ENCODE peak calls at places on chromosomes 12 and 14, in four cellular contexts. X is activated CD4-positive, alpha-beta T cell treated with anti-CD3 and anti-CD28 coated beads, Interleukin-2, amount 50 U/mL, for 1 hour; F is iPS-NIHi11; J is LoVo. V is an unnamed sample.

GRCh38 chr14:90274019-90274418 is 17.7 kb downstream of the PSMC1 start:
- DNase-seq in X (no peak), F (peak; percentile 38), J (no peak), V (peak; percentile 43)

GRCh38 chr12:122842505-122843405 is 7.5 kb downstream of the HIP1R start:
- DNase-seq in X (no peak), F (no peak), J (no peak), V (no peak)

GRCh38 chr12:123808167-123808566 is 46.1 kb downstream of the DNAH10 start:
- DNase-seq in X (no peak), F (peak; percentile 57), J (no peak), V (peak; percentile 40)

GRCh38 chr12:130425698-130426245 is 88.1 kb downstream of the PIWIL1 start:
- DNase-seq in X (no peak), F (no peak), J (no peak), V (no peak)

GRCh38 chr12:70110085-70110484 is 133.1 kb upstream of the CNOT2 start:
- DNase-seq in X (no peak), F (no peak), J (no peak), V (no peak)

GRCh38 chr14:96098309-96098998 is 59.3 kb downstream of the C14orf132 start:
- DNase-seq in X (no peak), F (peak; percentile 75), J (peak; percentile 27), V (peak; percentile 79)

GRCh38 chr12:9751204-9752144 is 9.2 kb downstream of the CD69 start:
- DNase-seq in X (peak; percentile 57), F (peak; percentile 46), J (peak; percentile 47), V (no peak)

GRCh38 chr14:23434488-23435219 is 806 bp downstream of the MYH7 start:
- DNase-seq in X (no peak), F (no peak), J (no peak), V (no peak)

GRCh38 chr12:83823386-83824045 is 1089.1 kb downstream of the SLC6A15 start:
- DNase-seq in X (no peak), F (peak; percentile 48), J (peak; percentile 23), V (peak; percentile 89)

GRCh38 chr14:32662234-32662633 is 276.4 kb upstream of the NPAS3 start:
- DNase-seq in X (no peak), F (no peak), J (no peak), V (no peak)

GRCh38 chr14:57293851-57294837 is 25.4 kb downstream of the AP5M1 start:
- DNase-seq in X (no peak), F (no peak), J (no peak), V (no peak)

GRCh38 chr12:177980-178714 is 35.8 kb downstream of the SLC6A12 start:
- DNase-seq in X (no peak), F (no peak), J (no peak), V (no peak)

GRCh38 chr14:74988131-74988530 is 14.6 kb upstream of the EIF2B2 start:
- DNase-seq in X (no peak), F (no peak), J (peak; percentile 37), V (no peak)

GRCh38 chr14:63510538-63510937 is 32.6 kb downstream of the PPP2R5E start:
- DNase-seq in X (no peak), F (no peak), J (no peak), V (no peak)

GRCh38 chr12:131390408-131391100 is 320.3 kb upstream of the SFSWAP start:
- DNase-seq in X (no peak), F (peak; percentile 86), J (peak; percentile 33), V (peak; percentile 74)

GRCh38 chr14:87630808-87631207 is 362.2 kb downstream of the GALC start:
- DNase-seq in X (no peak), F (no peak), J (no peak), V (no peak)

GRCh38 chr14:95817271-95817670 is 59.4 kb upstream of the TUNAR start:
- DNase-seq in X (no peak), F (no peak), J (no peak), V (no peak)

GRCh38 chr14:45810152-45810872 is 557.3 kb upstream of the MIS18BP1 start:
- DNase-seq in X (no peak), F (peak; percentile 17), J (no peak), V (no peak)

GRCh38 chr12:8860165-8860961 is 37.9 kb downstream of the A2ML1 start:
- DNase-seq in X (peak; percentile 25), F (peak; percentile 77), J (peak; percentile 37), V (peak; percentile 64)

GRCh38 chr12:124742111-124742510 is 121.6 kb downstream of the SCARB1 start:
- DNase-seq in X (no peak), F (no peak), J (no peak), V (no peak)

GRCh38 chr12:52202361-52203078 is 10.7 kb upstream of the KRT80 start:
- DNase-seq in X (no peak), F (peak; percentile 37), J (no peak), V (no peak)

V was measured in WTC11.